ENCODE peak calls at places on chromosomes 3 and 15, in five cellular contexts. B is kidney epithelial cell; R is naive thymus-derived CD4-positive, alpha-beta T cell; U is GM23338; K is PC-9. I is an unnamed sample.

GRCh38 chr15:33009026-33009425 is 185.5 kb downstream of the FMN1 start:
- DNase-seq in B (no peak), R (no peak), U (no peak), K (no peak), I (no peak)

GRCh38 chr15:62462721-62463120 is 297.6 kb upstream of the C2CD4B start:
- DNase-seq in B (no peak), R (no peak), U (no peak), K (no peak), I (no peak)

GRCh38 chr3:89059201-89059600 is 48.2 kb upstream of the EPHA3 start:
- DNase-seq in B (peak; percentile 2), R (no peak), U (no peak), K (no peak), I (peak; percentile 73)

GRCh38 chr3:72803573-72803972 is 44.7 kb downstream of the SHQ1 start:
- DNase-seq in B (no peak), R (no peak), U (no peak), K (no peak), I (no peak)

GRCh38 chr3:4695846-4696245 is 202.7 kb downstream of the ITPR1 start:
- DNase-seq in B (no peak), R (no peak), U (no peak), K (no peak), I (no peak)

GRCh38 chr15:83284563-83285283 is at the start of gene BNC1:
- DNase-seq in B (no peak), R (no peak), U (peak; percentile 65), K (no peak), I (peak; percentile 29)

GRCh38 chr3:66236281-66236680 is 15.5 kb downstream of the SLC25A26 start:
- DNase-seq in B (no peak), R (no peak), U (peak; percentile 87), K (no peak), I (peak; percentile 46)

GRCh38 chr3:186307594-186307993 is 54.4 kb downstream of the DGKG start:
- DNase-seq in B (no peak), R (no peak), U (peak; percentile 59), K (no peak), I (peak; percentile 69)

GRCh38 chr3:147410126-147410517 is 957 bp downstream of the ZIC1 start:
- DNase-seq in B (no peak), R (no peak), U (peak; percentile 47), K (no peak), I (peak; percentile 54)

GRCh38 chr3:54604495-54604894 is 323.4 kb downstream of the LRTM1 start:
- DNase-seq in B (no peak), R (no peak), U (no peak), K (no peak), I (no peak)

GRCh38 chr15:51796777-51797474 is 32.5 kb upstream of the TMOD3 start:
- DNase-seq in B (no peak), R (no peak), U (peak; percentile 12), K (peak; percentile 57), I (peak; percentile 45)

GRCh38 chr3:74897006-74897405 is 282.5 kb upstream of the CNTN3 start:
- DNase-seq in B (no peak), R (no peak), U (peak; percentile 45), K (no peak), I (peak; percentile 15)

GRCh38 chr15:58875343-58875742 is 58.1 kb downstream of the SLTM start:
- DNase-seq in B (no peak), R (no peak), U (no peak), K (no peak), I (no peak)

GRCh38 chr3:36178018-36178417 is 202.3 kb upstream of the STAC start:
- DNase-seq in B (no peak), R (no peak), U (no peak), K (no peak), I (no peak)

GRCh38 chr3:36182024-36182423 is 198.3 kb upstream of the STAC start:
- DNase-seq in B (no peak), R (no peak), U (no peak), K (no peak), I (no peak)
- H3K4me3 ChIP-seq in B (no peak overlapping the region), R (no peak overlapping the region), U (no peak overlapping the region), K (no peak overlapping the region), I (no peak overlapping the region)

GRCh38 chr15:71114887-71115566 is at the start of gene THSD4:
- DNase-seq in B (no peak), R (peak; percentile 8), U (peak; percentile 91), K (peak; percentile 76), I (peak; percentile 80)
- H3K4me3 ChIP-seq in B (peak within 1 kb of the TSS; percentile 81), R (no peak within 1 kb of the TSS), U (peak within 1 kb of the TSS; percentile 93), K (peak within 1 kb of the TSS; percentile 84), I (peak within 1 kb of the TSS; percentile 74)

DNA sequence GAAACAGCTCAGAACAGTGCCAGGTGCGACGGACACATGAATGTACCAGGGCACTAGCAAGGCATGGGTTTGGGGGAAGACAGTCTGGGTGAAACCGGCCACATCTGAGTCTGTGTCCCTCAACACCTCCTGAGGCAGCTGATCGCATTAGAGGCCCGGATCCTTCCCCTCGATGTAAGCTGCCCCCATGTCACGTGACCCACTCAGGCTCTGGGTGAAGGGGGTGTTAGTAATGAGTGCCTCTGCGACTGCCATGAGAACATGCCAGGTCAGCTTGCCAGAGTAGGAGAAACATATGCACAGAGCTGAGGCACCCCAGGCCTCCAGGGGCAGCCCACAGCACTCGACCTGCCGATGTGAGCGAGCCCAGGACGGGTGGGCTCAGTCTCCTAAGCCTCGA is 29.7 kb downstream of the PRR23E start:
- DNase-seq in B (no peak), R (no peak), U (no peak), K (no peak), I (no peak)
- H3K4me3 ChIP-seq in B (no peak overlapping the region), R (no peak overlapping the region), U (no peak overlapping the region), K (no peak overlapping the region), I (no peak overlapping the region)

DNA sequence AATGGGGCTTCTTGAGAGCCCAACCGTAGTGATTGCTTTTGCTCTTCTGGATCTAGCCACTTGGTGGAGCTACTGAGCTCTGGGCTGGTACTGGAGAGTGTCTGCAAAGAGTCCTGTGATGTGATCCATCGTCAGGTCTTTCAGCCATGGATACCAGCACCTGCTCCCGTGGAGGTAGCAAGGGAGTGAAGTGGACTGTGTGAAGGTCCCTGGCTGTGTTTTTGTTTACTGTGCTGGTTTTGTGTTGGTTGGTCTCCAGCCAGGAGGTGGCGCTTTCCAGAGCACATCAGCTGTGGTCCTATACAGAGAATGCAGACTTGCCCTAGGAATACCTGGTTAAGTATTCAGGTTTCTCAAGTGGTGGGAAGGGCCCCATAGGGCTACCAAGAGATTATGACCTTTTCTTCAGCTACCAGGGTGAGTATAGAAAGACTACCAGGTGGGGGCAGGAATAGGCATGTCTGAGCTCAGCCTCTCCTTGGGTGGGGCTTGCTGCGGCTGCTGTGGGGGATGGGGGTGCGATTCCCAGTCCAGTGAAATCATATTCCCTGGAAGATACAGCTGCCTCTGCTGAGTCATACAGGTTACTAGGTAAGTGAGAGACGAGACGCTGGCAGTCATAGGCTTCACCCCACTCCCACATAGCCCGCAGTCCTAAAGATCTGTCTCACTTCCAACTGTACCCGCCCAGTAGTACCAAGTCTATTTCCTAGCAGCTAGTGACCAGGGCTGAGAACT is 733.7 kb downstream of the ZNF385D start:
- DNase-seq in B (no peak), R (no peak), U (peak; percentile 69), K (no peak), I (no peak)
- H3K4me3 ChIP-seq in B (no peak overlapping the region), R (no peak overlapping the region), U (no peak overlapping the region), K (no peak overlapping the region), I (no peak overlapping the region)

GRCh38 chr15:71114066-71114680 is 1.1 kb upstream of the THSD4 start:
- DNase-seq in B (no peak), R (no peak), U (peak; percentile 69), K (peak; percentile 82), I (no peak)
- H3K4me3 ChIP-seq in B (no peak overlapping the region), R (no peak overlapping the region), U (peak overlapping the region; percentile 70), K (peak overlapping the region; percentile 55), I (no peak overlapping the region)

DNA sequence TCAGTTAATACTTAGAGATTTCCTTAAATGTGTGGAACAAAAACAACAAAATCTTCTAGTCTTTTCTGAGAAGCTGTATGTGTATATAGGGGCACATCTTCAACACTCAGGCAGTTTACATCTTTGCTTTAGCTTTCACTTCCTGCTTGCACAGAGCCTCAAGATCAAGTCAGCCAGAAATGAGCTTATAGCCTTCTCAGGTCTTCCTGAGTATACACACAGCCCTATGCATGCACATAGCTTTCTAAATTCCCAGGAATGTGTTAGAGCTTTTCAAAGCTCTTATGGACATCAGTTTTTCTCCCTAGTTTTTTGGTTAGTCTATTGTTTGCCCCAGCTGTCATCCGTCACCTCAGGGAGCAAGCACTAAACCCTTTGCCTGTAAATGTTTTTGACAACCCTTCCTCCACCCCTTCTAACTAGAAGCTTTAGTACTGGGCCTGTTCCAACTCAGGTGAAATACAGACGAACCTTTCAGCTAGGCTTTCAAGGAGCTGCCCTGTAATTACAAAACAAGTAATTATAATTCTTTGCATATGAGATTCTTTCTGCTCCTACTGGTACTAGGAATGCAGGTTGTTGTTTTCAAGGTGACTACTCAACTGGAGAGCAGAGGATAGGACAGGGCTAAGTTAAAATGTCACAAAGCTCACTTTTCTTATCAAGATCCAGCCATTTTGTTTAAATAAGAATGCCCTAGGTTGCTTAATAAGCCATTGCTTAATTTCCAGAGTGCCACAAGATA is 22.6 kb upstream of the MTMR10 start:
- DNase-seq in B (no peak), R (peak; percentile 10), U (peak; percentile 11), K (no peak), I (no peak)
- H3K4me3 ChIP-seq in B (no peak overlapping the region), R (no peak overlapping the region), U (no peak overlapping the region), K (no peak overlapping the region), I (no peak overlapping the region)

DNA sequence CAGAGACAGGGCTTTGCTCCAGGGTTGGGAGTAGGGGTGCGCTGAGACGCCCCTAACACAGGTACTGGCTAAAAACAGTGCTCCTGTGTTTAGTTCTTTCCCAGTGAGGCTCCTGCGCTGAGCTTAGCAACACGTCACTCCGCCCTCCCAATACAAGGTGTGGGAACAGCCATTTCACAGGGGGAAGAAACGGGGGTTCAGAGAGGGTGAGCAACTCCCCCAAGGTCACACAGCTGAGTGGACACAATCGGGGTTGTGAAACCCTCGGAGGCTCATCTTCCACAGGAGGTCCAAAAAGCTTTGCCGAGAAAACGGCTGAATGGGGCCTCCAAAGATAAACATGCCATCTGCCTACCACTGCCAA is 628 bp downstream of the PRRT3 start:
- DNase-seq in B (no peak), R (no peak), U (peak; percentile 19), K (no peak), I (no peak)
- H3K4me3 ChIP-seq in B (peak overlapping the region; percentile 64), R (peak overlapping the region; percentile 51), U (peak overlapping the region; percentile 88), K (no peak overlapping the region), I (peak overlapping the region; percentile 66)

GRCh38 chr15:40340038-40340739 is 550 bp downstream of the CCDC9B start:
- DNase-seq in B (no peak), R (no peak), U (no peak), K (no peak), I (peak; percentile 61)
- H3K4me3 ChIP-seq in B (peak overlapping the region; percentile 46), R (no peak overlapping the region), U (no peak overlapping the region), K (peak overlapping the region; percentile 94), I (peak overlapping the region; percentile 54)

DNA sequence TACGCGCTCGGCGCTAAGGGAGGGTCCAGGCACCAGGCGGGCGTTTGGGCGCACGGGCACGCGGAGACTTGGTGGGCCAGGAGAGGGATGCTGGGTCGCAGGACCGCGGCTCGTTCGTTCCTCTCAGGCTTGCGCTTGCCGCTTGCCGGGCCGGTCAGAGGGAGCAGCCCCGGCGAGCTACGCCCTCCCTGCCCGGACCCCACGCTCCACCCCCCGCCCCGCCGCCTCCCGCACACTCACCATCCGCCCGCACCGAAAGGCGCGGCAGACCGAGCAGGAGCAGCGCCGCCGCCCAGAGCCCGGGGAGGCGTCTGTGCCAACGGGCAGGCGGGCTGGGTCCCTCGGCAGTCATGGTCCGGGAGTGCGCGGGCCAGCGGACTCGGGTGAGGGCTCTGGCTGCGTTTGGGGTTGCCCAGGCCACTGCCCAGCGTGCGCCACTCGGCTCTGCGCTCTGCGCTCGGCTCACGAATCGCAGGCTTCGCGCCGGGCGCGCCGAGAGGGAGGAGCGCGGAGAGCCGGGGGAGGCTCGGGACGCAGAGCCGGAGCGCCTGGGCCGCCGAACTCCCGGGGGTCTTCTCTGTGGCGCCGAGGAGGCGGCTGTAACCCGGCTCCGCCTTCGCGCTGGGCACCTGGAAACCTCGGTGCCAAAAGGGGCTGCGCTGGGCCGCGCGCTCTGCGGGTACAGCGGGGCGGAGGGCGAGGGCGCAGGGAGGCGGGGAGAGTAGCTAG is at the start of gene SUSD5:
- DNase-seq in B (no peak), R (no peak), U (peak; percentile 81), K (no peak), I (peak; percentile 49)
- H3K4me3 ChIP-seq in B (peak within 1 kb of the TSS; percentile 55), R (no peak within 1 kb of the TSS), U (peak within 1 kb of the TSS; percentile 83), K (no peak within 1 kb of the TSS), I (peak within 1 kb of the TSS; percentile 63)